ENCODE peak calls at places on chromosomes 12 and 14, in four cellular contexts. One of them, this sample, is unnamed.

GRCh38 chr12:113050808-113051207 is 5.7 kb upstream of the DTX1 start:
- DNase-seq in AG04449: no peak
- DNase-seq in right lobe of liver: no peak
- DNase-seq in transverse colon: no peak
- DNase-seq in this sample: no peak

GRCh38 chr12:125685885-125686284 is 620.6 kb downstream of the AACS start:
- DNase-seq in transverse colon: no peak
- DNase-seq in AG04449: no peak
- DNase-seq in right lobe of liver: no peak
- DNase-seq in this sample: no peak

GRCh38 chr14:32073537-32074189 is 3.4 kb upstream of the ARHGAP5 start:
- DNase-seq in AG04449: no peak
- DNase-seq in right lobe of liver: peak
- DNase-seq in transverse colon: peak
- DNase-seq in this sample: peak

GRCh38 chr12:98344630-98345029 is 170.8 kb upstream of the TMPO start:
- DNase-seq in AG04449: no peak
- DNase-seq in right lobe of liver: no peak
- DNase-seq in transverse colon: no peak
- DNase-seq in this sample: no peak

GRCh38 chr14:61456720-61457119 is 135.3 kb downstream of the PRKCH start:
- DNase-seq in right lobe of liver: peak
- DNase-seq in transverse colon: peak
- DNase-seq in AG04449: no peak
- DNase-seq in this sample: peak

GRCh38 chr12:65881965-65882413 is 57.7 kb downstream of the HMGA2 start:
- DNase-seq in AG04449: no peak
- DNase-seq in right lobe of liver: peak
- DNase-seq in transverse colon: peak
- DNase-seq in this sample: peak

GRCh38 chr12:122137681-122138080 is 36.3 kb downstream of the IL31 start:
- DNase-seq in transverse colon: no peak
- DNase-seq in right lobe of liver: no peak
- DNase-seq in AG04449: no peak
- DNase-seq in this sample: no peak

GRCh38 chr12:117098361-117099217 is 627 bp downstream of the TESC start:
- DNase-seq in AG04449: no peak
- DNase-seq in transverse colon: peak
- DNase-seq in right lobe of liver: no peak
- DNase-seq in this sample: no peak

GRCh38 chr14:91350813-91351507 is 66.7 kb downstream of the CCDC88C start:
- DNase-seq in transverse colon: no peak
- DNase-seq in right lobe of liver: no peak
- DNase-seq in AG04449: no peak
- DNase-seq in this sample: no peak

GRCh38 chr12:45381351-45381750 is 165.5 kb downstream of the ANO6 start:
- DNase-seq in transverse colon: no peak
- DNase-seq in right lobe of liver: no peak
- DNase-seq in AG04449: no peak
- DNase-seq in this sample: no peak

GRCh38 chr14:54189358-54190354 is 207.2 kb upstream of the CDKN3 start:
- DNase-seq in transverse colon: no peak
- DNase-seq in AG04449: no peak
- DNase-seq in right lobe of liver: no peak
- DNase-seq in this sample: peak

GRCh38 chr12:27946396-27946795 is 26.1 kb downstream of the PTHLH start:
- DNase-seq in AG04449: no peak
- DNase-seq in right lobe of liver: no peak
- DNase-seq in transverse colon: no peak
- DNase-seq in this sample: peak

GRCh38 chr12:50287271-50287670 is 4.0 kb upstream of the LIMA1 start:
- DNase-seq in right lobe of liver: no peak
- DNase-seq in AG04449: no peak
- DNase-seq in transverse colon: no peak
- DNase-seq in this sample: no peak

GRCh38 chr14:50550294-50550693 is 9.7 kb upstream of the ATL1 start:
- DNase-seq in AG04449: no peak
- DNase-seq in right lobe of liver: no peak
- DNase-seq in transverse colon: no peak
- DNase-seq in this sample: no peak

GRCh38 chr12:77521458-77522115 is 309.1 kb upstream of the NAV3 start:
- DNase-seq in transverse colon: no peak
- DNase-seq in AG04449: no peak
- DNase-seq in right lobe of liver: no peak
- DNase-seq in this sample: peak

GRCh38 chr12:68832504-68832867 is 24.5 kb downstream of the MDM2 start:
- DNase-seq in transverse colon: no peak
- DNase-seq in AG04449: no peak
- DNase-seq in right lobe of liver: no peak
- DNase-seq in this sample: no peak

GRCh38 chr14:68365228-68365627 is 427.6 kb downstream of the ZFP36L1 start:
- DNase-seq in AG04449: no peak
- DNase-seq in transverse colon: no peak
- DNase-seq in right lobe of liver: no peak
- DNase-seq in this sample: peak

GRCh38 chr12:25686351-25686750 is 133.3 kb upstream of the LMNTD1 start:
- DNase-seq in right lobe of liver: no peak
- DNase-seq in transverse colon: no peak
- DNase-seq in AG04449: no peak
- DNase-seq in this sample: no peak

GRCh38 chr12:98725481-98726247 is 80.6 kb downstream of the APAF1 start:
- DNase-seq in transverse colon: no peak
- DNase-seq in right lobe of liver: no peak
- DNase-seq in AG04449: peak
- DNase-seq in this sample: peak

GRCh38 chr12:82627799-82628198 is 58.9 kb upstream of the TMTC2 start:
- DNase-seq in AG04449: no peak
- DNase-seq in right lobe of liver: no peak
- DNase-seq in transverse colon: no peak
- DNase-seq in this sample: peak

GRCh38 chr14:91945776-91946305 is 1.7 kb downstream of the FBLN5 start:
- DNase-seq in transverse colon: no peak
- DNase-seq in AG04449: no peak
- DNase-seq in right lobe of liver: no peak
- DNase-seq in this sample: peak

GRCh38 chr12:58858030-58858429 is 62.3 kb downstream of the LRIG3 start:
- DNase-seq in right lobe of liver: no peak
- DNase-seq in transverse colon: no peak
- DNase-seq in AG04449: no peak
- DNase-seq in this sample: no peak

GRCh38 chr14:32366995-32367394 is 37.9 kb downstream of the AKAP6 start:
- DNase-seq in transverse colon: no peak
- DNase-seq in AG04449: no peak
- DNase-seq in right lobe of liver: no peak
- DNase-seq in this sample: peak

DNA sequence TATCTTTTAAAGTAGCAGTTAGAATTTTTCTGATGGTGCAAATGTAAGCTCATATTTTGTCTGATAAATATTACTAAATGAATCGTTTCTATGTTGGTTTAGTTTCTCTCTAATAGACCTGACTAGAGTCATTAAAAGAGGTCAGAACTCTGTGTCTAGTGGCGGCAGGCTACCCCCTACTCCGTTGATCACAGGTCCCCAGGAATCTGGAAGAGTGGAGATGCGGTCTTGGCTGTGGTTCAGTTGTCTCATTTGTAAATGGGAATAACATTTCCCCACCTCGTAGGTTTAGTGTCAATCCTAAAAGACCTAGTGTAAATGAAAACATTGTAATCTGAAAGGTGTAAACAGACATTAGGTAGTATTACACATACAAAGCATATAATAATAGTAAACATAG is 4.7 kb upstream of the FOXJ2 start:
- DNase-seq in right lobe of liver: no peak
- DNase-seq in transverse colon: no peak
- DNase-seq in AG04449: no peak
- DNase-seq in this sample: no peak
- H3K4me3 ChIP-seq in right lobe of liver: peak
- H3K4me3 ChIP-seq in transverse colon: no peak
- H3K4me3 ChIP-seq in AG04449: no peak
- H3K4me3 ChIP-seq in this sample: no peak

DNA sequence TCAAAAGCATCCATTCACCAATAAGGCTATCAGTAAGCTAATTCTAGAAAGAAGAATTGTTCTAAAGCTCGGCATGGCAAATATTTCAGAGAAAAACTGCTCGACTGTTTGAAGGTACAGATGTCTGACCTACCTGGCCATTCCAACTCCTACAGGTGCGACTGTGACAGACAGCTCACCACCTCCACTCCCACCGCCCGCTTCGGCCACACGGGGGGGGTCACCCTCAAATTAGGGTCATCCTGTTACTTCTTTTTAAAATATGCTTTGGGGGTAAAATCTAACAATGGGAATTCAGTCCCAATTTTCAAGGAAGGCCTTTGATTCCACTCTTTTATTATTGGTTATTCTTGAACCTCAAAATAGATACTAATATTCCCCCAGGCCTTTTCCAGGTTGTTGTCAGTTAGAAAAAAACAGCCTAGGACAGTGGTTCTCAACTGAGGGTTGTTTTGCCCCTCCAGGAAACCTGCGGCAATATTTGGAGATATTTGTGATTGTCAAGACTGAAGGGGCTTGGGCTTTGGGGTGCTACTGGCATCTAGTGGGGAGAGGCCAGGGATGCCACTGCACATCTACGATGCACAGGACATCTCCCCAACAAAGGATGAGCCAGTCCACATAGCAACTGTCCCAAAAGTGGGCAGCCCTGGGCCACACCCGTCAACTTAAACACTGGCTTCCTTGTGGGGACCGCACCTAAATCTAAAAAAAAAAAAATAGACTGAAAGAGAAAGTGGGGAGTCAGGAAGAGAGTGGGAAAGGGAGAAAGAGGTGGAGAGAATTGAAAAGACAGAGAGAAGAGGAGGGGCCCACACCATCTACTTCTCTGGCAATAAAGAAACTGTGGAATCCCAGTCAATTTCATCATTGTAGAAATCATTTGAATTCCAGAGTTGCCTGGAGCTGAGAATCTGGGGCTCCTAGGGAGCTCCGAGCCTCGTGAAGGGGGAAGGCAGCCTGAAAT is 81.0 kb downstream of the BCL11B start:
- DNase-seq in AG04449: no peak
- DNase-seq in right lobe of liver: no peak
- DNase-seq in transverse colon: no peak
- DNase-seq in this sample: no peak
- TF ChIP-seq CTCF in AG04449: no peak
- TF ChIP-seq CTCF in right lobe of liver: no peak
- TF ChIP-seq CTCF in transverse colon: no peak
- TF ChIP-seq CTCF in this sample: no peak

GRCh38 chr14:33908540-33909223 is 42.2 kb downstream of the EGLN3 start:
- DNase-seq in right lobe of liver: no peak
- DNase-seq in AG04449: no peak
- DNase-seq in transverse colon: peak
- DNase-seq in this sample: no peak

GRCh38 chr14:33914676-33915516 is 36.0 kb downstream of the EGLN3 start:
- DNase-seq in AG04449: no peak
- DNase-seq in right lobe of liver: no peak
- DNase-seq in transverse colon: no peak
- DNase-seq in this sample: peak

GRCh38 chr14:33909380-33910084 is 41.3 kb downstream of the EGLN3 start:
- DNase-seq in right lobe of liver: no peak
- DNase-seq in AG04449: no peak
- DNase-seq in transverse colon: no peak
- DNase-seq in this sample: no peak

GRCh38 chr14:33906968-33907367 is 43.9 kb downstream of the EGLN3 start:
- DNase-seq in AG04449: no peak
- DNase-seq in transverse colon: no peak
- DNase-seq in right lobe of liver: no peak
- DNase-seq in this sample: no peak

GRCh38 chr14:33911046-33911445 is 39.8 kb downstream of the EGLN3 start:
- DNase-seq in AG04449: no peak
- DNase-seq in transverse colon: no peak
- DNase-seq in right lobe of liver: no peak
- DNase-seq in this sample: no peak
- H3K4me3 ChIP-seq in AG04449: no peak
- H3K4me3 ChIP-seq in transverse colon: no peak
- H3K4me3 ChIP-seq in right lobe of liver: no peak
- H3K4me3 ChIP-seq in this sample: no peak

GRCh38 chr12:52149651-52150241 is 42.1 kb downstream of the KRT80 start:
- DNase-seq in right lobe of liver: no peak
- DNase-seq in AG04449: no peak
- DNase-seq in transverse colon: no peak
- DNase-seq in this sample: no peak

GRCh38 chr12:52149182-52149641 is 42.6 kb downstream of the KRT80 start:
- DNase-seq in right lobe of liver: no peak
- DNase-seq in transverse colon: peak
- DNase-seq in AG04449: no peak
- DNase-seq in this sample: no peak

GRCh38 chr12:52147983-52148540 is 43.8 kb downstream of the KRT80 start:
- DNase-seq in AG04449: no peak
- DNase-seq in right lobe of liver: no peak
- DNase-seq in transverse colon: no peak
- DNase-seq in this sample: no peak

GRCh38 chr12:52147367-52147972 is 44.3 kb downstream of the KRT80 start:
- DNase-seq in AG04449: peak
- DNase-seq in right lobe of liver: peak
- DNase-seq in transverse colon: peak
- DNase-seq in this sample: peak

DNA sequence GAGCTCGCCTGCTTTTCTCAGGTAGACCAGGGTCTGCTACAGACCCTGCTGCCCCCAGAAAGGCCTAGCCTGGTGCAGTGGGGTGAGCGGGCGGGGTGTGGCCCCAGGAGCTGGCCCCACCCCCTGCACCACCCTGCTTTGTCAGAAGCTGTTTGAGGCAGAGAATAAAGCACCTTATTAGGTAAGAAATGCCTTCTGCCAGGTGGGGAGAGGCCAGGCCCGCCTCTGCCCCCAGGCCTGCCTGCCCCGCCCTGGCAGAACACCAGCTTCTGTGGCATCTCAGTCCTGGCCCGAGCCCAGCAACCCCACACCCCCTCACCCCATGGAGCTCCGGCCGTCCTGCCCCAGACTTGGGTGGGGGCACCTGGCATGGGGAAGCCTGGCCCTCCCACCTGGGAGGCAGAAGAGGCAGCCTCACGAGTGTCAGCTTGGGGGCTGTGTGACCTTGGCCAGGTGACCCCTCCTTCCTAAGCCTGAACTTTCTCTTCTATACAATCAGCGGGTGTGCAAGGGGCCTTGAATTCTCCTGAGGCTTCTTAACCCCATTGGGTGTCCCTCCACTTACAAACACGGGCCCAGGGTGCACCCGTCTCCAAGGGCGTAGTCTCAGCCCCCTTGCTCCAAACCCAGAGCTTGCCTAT is 43.2 kb downstream of the KRT80 start:
- DNase-seq in AG04449: no peak
- DNase-seq in right lobe of liver: peak
- DNase-seq in transverse colon: peak
- DNase-seq in this sample: no peak
- TF ChIP-seq CTCF in AG04449: no peak
- TF ChIP-seq CTCF in right lobe of liver: no peak
- TF ChIP-seq CTCF in transverse colon: no peak
- TF ChIP-seq CTCF in this sample: no peak

DNA sequence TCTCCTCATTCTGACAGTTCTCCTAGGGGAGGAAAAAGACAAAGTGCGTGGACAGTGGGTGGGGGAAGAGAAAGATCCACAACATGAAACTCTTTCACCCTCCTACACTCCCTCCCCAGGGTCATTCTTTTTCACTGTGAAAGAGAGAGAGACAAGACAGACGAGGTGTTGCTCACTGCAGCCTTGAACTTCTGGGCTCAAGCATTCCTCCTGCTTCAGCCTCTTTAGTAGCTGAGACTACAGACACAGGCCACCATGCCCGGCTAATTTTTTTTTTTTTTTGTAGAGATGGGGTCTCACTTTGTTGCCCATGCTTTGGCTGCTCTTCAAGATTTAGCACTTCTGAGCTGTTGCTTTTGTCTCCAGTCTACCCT is 2.7 kb downstream of the GPX2 start:
- DNase-seq in transverse colon: no peak
- DNase-seq in right lobe of liver: no peak
- DNase-seq in AG04449: no peak
- DNase-seq in this sample: no peak
- H3K4me3 ChIP-seq in transverse colon: no peak
- H3K4me3 ChIP-seq in right lobe of liver: peak
- H3K4me3 ChIP-seq in AG04449: no peak
- H3K4me3 ChIP-seq in this sample: no peak

This sample was measured in fibroblast of the aortic adventitia.